ENCODE peak calls at places on chromosome X, in ten cellular contexts. One of them, this sample, is unnamed.

GRCh38 chrX:71997320-71997719 is 86.7 kb downstream of the NHSL2 start:
- DNase-seq in nucleus accumbens: no peak
- DNase-seq in effector CD8-positive, alpha-beta T cell: no peak
- DNase-seq in Calu3: no peak
- DNase-seq in psoas muscle: no peak
- DNase-seq in A172: no peak
- DNase-seq in substantia nigra: no peak
- DNase-seq in NCI-H2227 treated with DMSO at 0.1 percent for 48 hours: no peak
- DNase-seq in HFFc6: no peak
- DNase-seq in heart left ventricle: no peak
- DNase-seq in this sample: no peak

GRCh38 chrX:36909584-36909983 is 98.6 kb upstream of the FAM47C start:
- DNase-seq in nucleus accumbens: no peak
- DNase-seq in A172: peak
- DNase-seq in effector CD8-positive, alpha-beta T cell: no peak
- DNase-seq in substantia nigra: no peak
- DNase-seq in HFFc6: no peak
- DNase-seq in Calu3: no peak
- DNase-seq in psoas muscle: no peak
- DNase-seq in NCI-H2227 treated with DMSO at 0.1 percent for 48 hours: no peak
- DNase-seq in heart left ventricle: no peak
- DNase-seq in this sample: no peak

GRCh38 chrX:120536056-120536455 is 24.7 kb downstream of the CUL4B start:
- DNase-seq in NCI-H2227 treated with DMSO at 0.1 percent for 48 hours: no peak
- DNase-seq in psoas muscle: no peak
- DNase-seq in substantia nigra: no peak
- DNase-seq in effector CD8-positive, alpha-beta T cell: no peak
- DNase-seq in A172: no peak
- DNase-seq in Calu3: no peak
- DNase-seq in HFFc6: no peak
- DNase-seq in nucleus accumbens: no peak
- DNase-seq in heart left ventricle: no peak
- DNase-seq in this sample: no peak

GRCh38 chrX:20265221-20265725 is 1.4 kb downstream of the RPS6KA3 start:
- DNase-seq in A172: peak
- DNase-seq in nucleus accumbens: no peak
- DNase-seq in effector CD8-positive, alpha-beta T cell: peak
- DNase-seq in substantia nigra: peak
- DNase-seq in heart left ventricle: peak
- DNase-seq in Calu3: peak
- DNase-seq in HFFc6: peak
- DNase-seq in psoas muscle: peak
- DNase-seq in NCI-H2227 treated with DMSO at 0.1 percent for 48 hours: peak
- DNase-seq in this sample: peak

GRCh38 chrX:21738950-21739287 is 19.0 kb downstream of the SMPX start:
- DNase-seq in HFFc6: no peak
- DNase-seq in substantia nigra: no peak
- DNase-seq in psoas muscle: no peak
- DNase-seq in effector CD8-positive, alpha-beta T cell: no peak
- DNase-seq in nucleus accumbens: no peak
- DNase-seq in A172: no peak
- DNase-seq in heart left ventricle: no peak
- DNase-seq in NCI-H2227 treated with DMSO at 0.1 percent for 48 hours: no peak
- DNase-seq in Calu3: no peak
- DNase-seq in this sample: no peak

GRCh38 chrX:70174754-70175153 is 2.5 kb upstream of the DGAT2L6 start:
- DNase-seq in A172: peak
- DNase-seq in psoas muscle: no peak
- DNase-seq in HFFc6: no peak
- DNase-seq in Calu3: no peak
- DNase-seq in effector CD8-positive, alpha-beta T cell: no peak
- DNase-seq in NCI-H2227 treated with DMSO at 0.1 percent for 48 hours: no peak
- DNase-seq in nucleus accumbens: no peak
- DNase-seq in substantia nigra: no peak
- DNase-seq in heart left ventricle: no peak
- DNase-seq in this sample: no peak

GRCh38 chrX:82342531-82342930 is 1140.6 kb downstream of the SH3BGRL start:
- DNase-seq in nucleus accumbens: no peak
- DNase-seq in heart left ventricle: no peak
- DNase-seq in Calu3: no peak
- DNase-seq in effector CD8-positive, alpha-beta T cell: no peak
- DNase-seq in psoas muscle: no peak
- DNase-seq in A172: no peak
- DNase-seq in substantia nigra: no peak
- DNase-seq in HFFc6: no peak
- DNase-seq in NCI-H2227 treated with DMSO at 0.1 percent for 48 hours: no peak
- DNase-seq in this sample: no peak

GRCh38 chrX:110755611-110756010 is 40.0 kb downstream of the CHRDL1 start:
- DNase-seq in NCI-H2227 treated with DMSO at 0.1 percent for 48 hours: no peak
- DNase-seq in HFFc6: no peak
- DNase-seq in A172: no peak
- DNase-seq in Calu3: no peak
- DNase-seq in nucleus accumbens: no peak
- DNase-seq in heart left ventricle: no peak
- DNase-seq in psoas muscle: no peak
- DNase-seq in substantia nigra: no peak
- DNase-seq in effector CD8-positive, alpha-beta T cell: no peak
- DNase-seq in this sample: no peak

GRCh38 chrX:3711331-3711917 is 2.0 kb downstream of the PRKX start:
- DNase-seq in HFFc6: no peak
- DNase-seq in NCI-H2227 treated with DMSO at 0.1 percent for 48 hours: no peak
- DNase-seq in psoas muscle: peak
- DNase-seq in heart left ventricle: peak
- DNase-seq in nucleus accumbens: no peak
- DNase-seq in A172: no peak
- DNase-seq in Calu3: no peak
- DNase-seq in effector CD8-positive, alpha-beta T cell: no peak
- DNase-seq in substantia nigra: no peak
- DNase-seq in this sample: no peak

GRCh38 chrX:152601848-152602616 is 35.7 kb upstream of the GABRQ start:
- DNase-seq in Calu3: peak
- DNase-seq in effector CD8-positive, alpha-beta T cell: no peak
- DNase-seq in substantia nigra: no peak
- DNase-seq in NCI-H2227 treated with DMSO at 0.1 percent for 48 hours: peak
- DNase-seq in A172: peak
- DNase-seq in heart left ventricle: no peak
- DNase-seq in psoas muscle: no peak
- DNase-seq in nucleus accumbens: no peak
- DNase-seq in HFFc6: no peak
- DNase-seq in this sample: no peak

This sample was measured in trophoblast cell.